ENCODE peak calls at places on chromosome 2, in four cellular contexts. Q is fibroblast of mammary gland, V is psoas muscle, X is GM12878. D is an unnamed sample.

GRCh38 chr2:30776831-30777652 is 30.2 kb downstream of the CAPN13 start:
- DNase-seq in Q (no peak), V (no peak), X (no peak), D (no peak)

GRCh38 chr2:231988179-231988866 is 26.8 kb downstream of the DIS3L2 start:
- DNase-seq in Q (peak; percentile 14), V (no peak), X (no peak), D (no peak)

GRCh38 chr2:56448999-56449431 is 265.2 kb downstream of the CCDC85A start:
- DNase-seq in Q (no peak), V (no peak), X (no peak), D (peak; percentile 1)

GRCh38 chr2:219514196-219514761 is at the start of gene ASIC4:
- DNase-seq in Q (no peak), V (no peak), X (no peak), D (no peak)

GRCh38 chr2:190838492-190838910 is 42.1 kb upstream of the GLS start:
- DNase-seq in Q (peak; percentile 80), V (no peak), X (no peak), D (peak; percentile 67)

GRCh38 chr2:97781981-97782380 is 68.6 kb downstream of the ZAP70 start:
- DNase-seq in Q (no peak), V (no peak), X (no peak), D (no peak)

GRCh38 chr2:150681120-150681796 is 193.8 kb upstream of the RND3 start:
- DNase-seq in Q (peak; percentile 97), V (no peak), X (no peak), D (peak; percentile 96)

GRCh38 chr2:74919827-74920226 is 38.6 kb upstream of the POLE4 start:
- DNase-seq in Q (peak; percentile 45), V (peak; percentile 64), X (no peak), D (peak; percentile 62)

GRCh38 chr2:27115485-27115884 is 3.4 kb downstream of the CGREF1 start:
- DNase-seq in Q (peak; percentile 17), V (no peak), X (no peak), D (no peak)

GRCh38 chr2:85708641-85709040 is 14.5 kb downstream of the GNLY start:
- DNase-seq in Q (peak; percentile 49), V (no peak), X (no peak), D (no peak)

GRCh38 chr2:173355866-173356508 is 1.3 kb downstream of the CDCA7 start:
- DNase-seq in Q (no peak), V (peak; percentile 13), X (no peak), D (peak; percentile 6)

GRCh38 chr2:112021781-112022231 is 33.3 kb upstream of the TMEM87B start:
- DNase-seq in Q (peak; percentile 36), V (no peak), X (no peak), D (peak; percentile 53)
- H3K4me3 ChIP-seq in Q (no peak overlapping the region), V (no peak overlapping the region), X (no peak overlapping the region), D (no peak overlapping the region)

DNA sequence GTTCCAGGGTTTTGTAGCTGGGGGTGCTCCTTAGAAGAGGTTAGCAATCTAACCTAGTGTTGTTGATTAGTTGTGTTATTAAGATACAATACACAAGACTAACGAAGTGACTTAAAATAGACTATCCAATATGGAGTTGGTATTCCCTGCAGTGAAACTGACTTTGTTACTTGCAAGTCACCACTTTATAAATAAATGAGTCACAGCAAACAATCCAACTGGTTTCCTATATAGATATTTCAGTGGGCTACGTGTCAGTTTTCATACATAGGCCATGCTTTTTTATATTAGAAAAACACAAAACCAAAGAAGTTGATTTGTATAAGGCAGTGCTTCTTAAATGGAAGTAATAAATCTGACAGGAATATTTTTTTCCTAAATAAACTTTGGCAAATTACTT is 274.0 kb downstream of the CAMKMT start:
- DNase-seq in Q (no peak), V (no peak), X (no peak), D (no peak)
- TF ChIP-seq CTCF in Q (no peak), V (no peak), X (no peak), D (no peak)

DNA sequence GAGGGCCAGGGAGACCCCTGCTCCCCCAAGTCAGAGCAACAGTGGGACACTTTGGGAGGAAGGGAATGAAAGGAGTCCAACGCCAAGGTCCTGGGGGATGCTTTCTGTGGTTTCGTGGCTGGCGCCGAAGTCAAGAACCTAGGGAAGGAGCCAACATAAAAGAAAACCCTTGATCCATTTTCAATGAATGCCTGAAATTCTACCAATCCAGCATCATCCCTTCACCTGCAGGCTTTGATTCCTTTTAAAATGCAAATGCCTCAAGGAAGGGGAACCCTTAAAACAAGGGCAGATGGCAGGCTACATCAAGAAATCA is 123.4 kb upstream of the SLC1A4 start:
- DNase-seq in Q (no peak), V (no peak), X (no peak), D (no peak)
- H3K4me3 ChIP-seq in Q (peak overlapping the region; percentile 34), V (peak overlapping the region; percentile 79), X (peak overlapping the region; percentile 82), D (peak overlapping the region; percentile 3)

GRCh38 chr2:157782057-157782845 is 93.9 kb downstream of the ACVR1 start:
- DNase-seq in Q (peak; percentile 41), V (no peak), X (no peak), D (peak; percentile 28)
- TF ChIP-seq CTCF in Q (peak; percentile 45), V (peak; percentile 54), X (no peak), D (peak; percentile 43)

GRCh38 chr2:241547781-241548450 is 10.6 kb upstream of the BOK start:
- DNase-seq in Q (no peak), V (no peak), X (no peak), D (no peak)

GRCh38 chr2:241545113-241545512 is 13.4 kb upstream of the BOK start:
- DNase-seq in Q (peak; percentile 14), V (no peak), X (no peak), D (peak; percentile 71)

GRCh38 chr2:241548451-241548835 is 10.1 kb upstream of the BOK start:
- DNase-seq in Q (no peak), V (no peak), X (no peak), D (no peak)

GRCh38 chr2:241545523-241546473 is 12.7 kb upstream of the BOK start:
- DNase-seq in Q (no peak), V (no peak), X (no peak), D (no peak)

DNA sequence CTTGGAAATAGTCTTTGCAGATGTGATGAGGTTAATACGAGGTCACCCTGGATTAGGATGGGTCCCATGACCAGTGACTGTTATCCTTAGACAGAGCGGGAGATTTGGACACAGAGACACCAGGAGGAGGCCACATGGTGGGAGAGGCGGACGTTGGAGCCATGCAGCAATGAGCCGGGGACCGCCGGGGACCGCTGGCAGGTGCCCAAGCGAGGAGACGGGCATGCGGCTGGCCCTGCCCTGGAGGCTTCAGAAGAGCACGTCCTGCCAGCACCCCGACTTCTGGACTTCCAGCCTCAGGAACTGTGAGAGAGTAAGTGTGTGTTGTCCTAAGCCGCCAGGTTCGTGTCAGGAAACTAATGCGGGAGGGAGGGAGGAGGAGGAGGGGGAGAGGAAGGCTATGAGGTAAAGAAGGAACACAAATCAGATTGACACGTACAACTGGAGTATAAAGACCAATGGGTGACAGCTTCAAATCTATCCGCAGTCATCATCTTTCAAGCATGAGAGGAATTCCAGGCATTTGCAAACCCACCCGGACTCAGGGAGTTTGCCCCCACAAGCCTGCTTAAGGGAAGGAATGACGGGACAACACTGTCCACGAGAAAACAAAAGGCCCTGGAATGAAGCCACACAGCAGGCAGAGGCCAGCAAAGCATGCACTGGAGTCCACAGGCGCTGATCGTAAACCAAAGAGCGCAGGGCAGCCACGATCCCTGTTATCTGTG is 11.6 kb upstream of the BOK start:
- DNase-seq in Q (peak; percentile 25), V (no peak), X (no peak), D (peak; percentile 91)
- H3K4me3 ChIP-seq in Q (no peak overlapping the region), V (peak overlapping the region; percentile 28), X (no peak overlapping the region), D (peak overlapping the region; percentile 21)

GRCh38 chr2:118761791-118762190 is 85.7 kb downstream of the EN1 start:
- DNase-seq in Q (no peak), V (no peak), X (no peak), D (no peak)
- TF ChIP-seq CTCF in Q (no peak), V (no peak), X (no peak), D (no peak)

DNA sequence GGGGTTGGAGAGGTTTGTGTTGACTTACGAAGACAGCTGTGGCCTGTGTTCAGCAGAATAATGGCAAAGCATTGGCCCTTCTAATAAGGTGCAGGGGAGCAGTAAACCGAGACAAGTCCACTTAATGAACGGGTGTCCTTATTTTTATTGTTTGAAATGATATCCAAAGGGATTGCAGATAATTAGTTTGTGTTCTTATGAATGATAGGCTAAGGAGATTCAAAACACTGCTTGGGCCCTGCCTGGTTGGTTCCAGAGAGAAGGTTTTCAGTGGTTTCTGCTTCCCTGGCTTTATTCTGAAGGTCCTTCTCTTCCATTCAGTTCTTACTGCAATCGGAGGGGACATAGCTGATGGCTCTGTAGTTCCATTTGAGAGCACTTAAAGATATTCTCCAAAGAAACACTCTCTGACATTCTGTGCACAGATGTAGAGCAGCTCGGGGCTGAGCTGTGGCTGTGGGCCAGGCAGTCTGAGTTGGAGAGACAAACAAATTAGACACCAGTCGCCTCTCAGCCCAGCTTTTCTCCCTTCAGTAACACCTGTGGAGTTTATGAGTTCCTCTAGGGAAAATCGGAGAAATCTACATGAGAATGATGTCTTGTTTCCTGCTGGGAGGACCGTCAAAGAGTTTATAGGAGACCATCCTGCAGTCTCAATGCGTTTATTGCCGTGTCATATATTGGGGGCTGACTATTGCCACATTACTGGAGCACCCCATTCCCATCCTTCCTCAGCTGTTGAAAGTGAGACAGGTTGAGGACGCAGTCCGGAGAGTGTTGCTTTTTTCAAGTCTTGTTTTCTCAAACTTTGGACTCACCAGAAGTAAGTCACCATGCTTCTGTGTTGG is 6.5 kb downstream of the GREB1 start:
- DNase-seq in Q (no peak), V (no peak), X (no peak), D (no peak)
- H3K4me3 ChIP-seq in Q (no peak overlapping the region), V (no peak overlapping the region), X (no peak overlapping the region), D (no peak overlapping the region)

DNA sequence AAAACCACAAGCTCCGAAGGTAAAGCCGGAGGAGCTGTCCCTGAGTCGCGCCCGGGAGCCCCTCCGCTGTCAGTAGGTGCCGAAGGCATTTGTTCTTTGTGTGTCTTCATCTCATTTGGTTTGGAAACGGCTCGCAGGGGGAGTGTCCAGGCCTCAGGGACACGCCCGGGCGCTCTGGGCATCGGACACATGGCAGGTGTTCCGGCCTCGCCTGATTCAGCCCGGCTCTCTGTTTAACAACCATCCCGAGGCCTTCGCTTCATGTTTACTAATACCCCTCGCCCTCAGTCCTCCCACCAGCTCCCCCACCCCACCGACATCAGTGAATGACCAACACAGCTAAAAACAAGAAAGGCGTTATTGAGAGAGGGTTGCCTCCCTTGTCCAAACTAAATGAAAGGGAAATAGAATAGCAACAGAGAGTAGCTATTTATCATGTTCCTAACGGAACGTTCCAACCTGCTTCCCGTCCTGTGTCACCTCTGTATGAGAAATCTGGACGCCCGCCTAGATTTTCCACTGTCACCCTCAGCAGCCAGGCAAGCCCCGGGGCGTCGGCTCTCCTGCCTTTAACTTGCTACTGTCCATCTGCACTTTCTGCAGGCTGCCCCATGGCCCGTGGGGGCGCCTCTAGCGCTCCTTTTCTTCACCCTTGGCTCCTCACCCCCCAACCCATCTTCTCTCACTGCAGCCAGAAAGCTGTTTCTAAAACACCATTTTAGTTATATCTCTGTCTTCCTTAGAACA is 73.9 kb downstream of the MYCN start:
- DNase-seq in Q (no peak), V (no peak), X (no peak), D (no peak)
- TF ChIP-seq CTCF in Q (no peak), V (no peak), X (no peak), D (no peak)